ENCODE peak calls at places on chromosomes 6 and 20, in ten cellular contexts. C is cardiac muscle cell, O is left ventricle myocardium inferior, R is AG04450, G is fibroblast of pulmonary artery, H is OCI-LY7, N is heart right ventricle, B is PC-9, F is lower lobe of right lung, M is AG10803. K is an unnamed sample.

GRCh38 chr6:144265390-144265789 is 19.7 kb upstream of the UTRN start:
- DNase-seq in B (peak), O (no peak), N (no peak), G (peak), C (peak), R (no peak), M (peak), H (peak), F (no peak), K (no peak)

GRCh38 chr6:43698584-43699349 is 11.2 kb upstream of the MRPS18A start:
- DNase-seq in M (peak), N (peak), O (peak), G (peak), H (no peak), F (peak), R (no peak), C (peak), B (peak), K (peak)

GRCh38 chr20:37276494-37277252 is 12.8 kb upstream of the MANBAL start:
- DNase-seq in N (peak), H (peak), C (no peak), R (peak), M (peak), B (no peak), G (peak), F (no peak), O (peak), K (no peak)

GRCh38 chr6:5550631-5551030 is 289.3 kb downstream of the FARS2 start:
- DNase-seq in C (no peak), B (no peak), M (no peak), F (no peak), R (no peak), H (no peak), O (no peak), N (no peak), G (no peak), K (no peak)

GRCh38 chr20:13298692-13299373 is 77.8 kb downstream of the ISM1 start:
- DNase-seq in N (no peak), M (no peak), O (no peak), R (no peak), G (no peak), C (no peak), F (no peak), H (no peak), B (no peak), K (no peak)

GRCh38 chr6:131041814-131042213 is 21.2 kb downstream of the EPB41L2 start:
- DNase-seq in H (no peak), O (no peak), B (no peak), N (no peak), F (no peak), C (no peak), G (no peak), R (no peak), M (no peak), K (no peak)

GRCh38 chr6:43278524-43279078 is 19.5 kb upstream of the SLC22A7 start:
- DNase-seq in G (no peak), C (no peak), F (no peak), R (no peak), H (no peak), N (no peak), O (no peak), M (peak), B (no peak), K (no peak)

GRCh38 chr20:4730782-4731181 is 9.1 kb downstream of the PRND start:
- DNase-seq in O (no peak), M (no peak), H (no peak), R (no peak), N (no peak), G (peak), B (no peak), F (no peak), C (peak), K (no peak)

GRCh38 chr6:72363844-72364740 is 257.8 kb upstream of the KCNQ5 start:
- DNase-seq in C (no peak), M (peak), B (no peak), F (no peak), R (peak), G (peak), H (no peak), N (no peak), O (no peak), K (no peak)

GRCh38 chr20:2696646-2697045 is 4.1 kb downstream of the EBF4 start:
- DNase-seq in N (no peak), M (no peak), F (no peak), G (no peak), C (no peak), B (no peak), H (no peak), R (no peak), O (no peak), K (no peak)

GRCh38 chr6:72699142-72699541 is 77.3 kb downstream of the KCNQ5 start:
- DNase-seq in O (no peak), G (no peak), F (no peak), C (no peak), H (no peak), B (no peak), M (no peak), R (no peak), N (no peak), K (no peak)

GRCh38 chr20:25083773-25084615 is 2.1 kb upstream of the VSX1 start:
- DNase-seq in O (no peak), H (no peak), F (no peak), N (no peak), M (no peak), B (no peak), G (no peak), C (no peak), R (no peak), K (no peak)

GRCh38 chr20:846894-847278 is 13.4 kb downstream of the FAM110A start:
- DNase-seq in B (no peak), O (no peak), H (peak), F (peak), M (no peak), N (peak), C (no peak), G (no peak), R (no peak), K (no peak)

GRCh38 chr6:160837146-160837545 is 135.1 kb downstream of the PLG start:
- DNase-seq in N (no peak), M (no peak), O (no peak), R (no peak), B (no peak), C (no peak), G (no peak), F (no peak), H (no peak), K (no peak)

GRCh38 chr6:160005861-160006540 is 37.1 kb downstream of the IGF2R start:
- DNase-seq in H (no peak), R (no peak), F (peak), C (no peak), B (no peak), M (peak), G (peak), O (peak), N (peak), K (no peak)

GRCh38 chr6:79612457-79612856 is 18.7 kb upstream of the SH3BGRL2 start:
- DNase-seq in B (no peak), O (no peak), F (no peak), H (no peak), G (no peak), R (no peak), C (no peak), M (no peak), N (no peak), K (no peak)

GRCh38 chr20:50901301-50901700 is 29.9 kb downstream of the ADNP start:
- DNase-seq in F (no peak), R (no peak), G (no peak), B (no peak), O (no peak), N (no peak), M (no peak), H (no peak), C (no peak), K (no peak)

GRCh38 chr6:84263557-84263956 is 36.1 kb upstream of the CEP162 start:
- DNase-seq in F (no peak), C (no peak), G (no peak), B (no peak), R (no peak), O (no peak), N (no peak), M (no peak), H (no peak), K (no peak)

GRCh38 chr6:158991017-158991723 is 8.8 kb downstream of the RSPH3 start:
- DNase-seq in N (no peak), F (no peak), B (no peak), R (no peak), C (no peak), G (no peak), O (no peak), M (no peak), H (peak), K (no peak)

GRCh38 chr6:150541587-150541986 is 58.1 kb upstream of the PLEKHG1 start:
- DNase-seq in O (no peak), R (no peak), F (no peak), B (no peak), G (no peak), H (no peak), C (no peak), M (no peak), N (no peak), K (no peak)

GRCh38 chr20:63895886-63896135 is 885 bp downstream of the DNAJC5 start:
- DNase-seq in H (peak), O (no peak), C (no peak), B (no peak), R (no peak), M (peak), F (no peak), G (peak), N (no peak), K (no peak)

GRCh38 chr6:157666721-157667120 is 156.3 kb upstream of the SNX9 start:
- DNase-seq in O (no peak), B (no peak), H (no peak), M (no peak), N (no peak), G (no peak), C (no peak), F (no peak), R (no peak), K (no peak)

GRCh38 chr20:2692886-2693285 is 306 bp downstream of the EBF4 start:
- DNase-seq in G (no peak), R (no peak), F (no peak), O (no peak), B (no peak), C (peak), M (no peak), N (no peak), H (peak), K (no peak)

GRCh38 chr6:22910370-22910769 is 341.0 kb downstream of the HDGFL1 start:
- DNase-seq in O (no peak), M (no peak), C (no peak), F (no peak), H (no peak), R (no peak), G (no peak), B (no peak), N (no peak), K (no peak)

GRCh38 chr6:22907085-22907484 is 337.7 kb downstream of the HDGFL1 start:
- DNase-seq in M (no peak), O (no peak), F (no peak), N (no peak), H (no peak), C (no peak), B (no peak), R (no peak), G (no peak), K (no peak)

GRCh38 chr6:22904413-22904812 is 335.0 kb downstream of the HDGFL1 start:
- DNase-seq in C (no peak), F (no peak), R (no peak), M (no peak), O (no peak), G (no peak), B (no peak), N (no peak), H (no peak), K (no peak)

GRCh38 chr6:22906091-22906549 is 336.8 kb downstream of the HDGFL1 start:
- DNase-seq in M (peak), H (no peak), N (no peak), C (peak), O (no peak), B (no peak), G (peak), F (no peak), R (no peak), K (no peak)
- TF ChIP-seq CTCF in M (peak), H (no peak), N (peak), C (peak), O (peak), B (peak), G (peak), F (peak), R (peak), K (peak)

GRCh38 chr6:42142118-42142835 is at the start of gene C6orf132:
- DNase-seq in R (no peak), G (no peak), B (peak), F (peak), N (peak), M (peak), C (peak), O (no peak), H (no peak), K (no peak)

GRCh38 chr6:42140051-42140450 is 2.4 kb downstream of the C6orf132 start:
- DNase-seq in R (no peak), M (peak), O (no peak), F (peak), H (no peak), N (no peak), C (no peak), G (no peak), B (peak), K (no peak)

GRCh38 chr6:42141603-42142117 is 760 bp downstream of the C6orf132 start:
- DNase-seq in M (no peak), G (no peak), O (no peak), B (no peak), N (no peak), C (no peak), F (no peak), H (no peak), R (no peak), K (no peak)

GRCh38 chr6:42138630-42139619 is 3.5 kb downstream of the C6orf132 start:
- DNase-seq in G (no peak), B (peak), O (no peak), M (no peak), R (no peak), H (no peak), N (no peak), F (no peak), C (no peak), K (peak)

DNA sequence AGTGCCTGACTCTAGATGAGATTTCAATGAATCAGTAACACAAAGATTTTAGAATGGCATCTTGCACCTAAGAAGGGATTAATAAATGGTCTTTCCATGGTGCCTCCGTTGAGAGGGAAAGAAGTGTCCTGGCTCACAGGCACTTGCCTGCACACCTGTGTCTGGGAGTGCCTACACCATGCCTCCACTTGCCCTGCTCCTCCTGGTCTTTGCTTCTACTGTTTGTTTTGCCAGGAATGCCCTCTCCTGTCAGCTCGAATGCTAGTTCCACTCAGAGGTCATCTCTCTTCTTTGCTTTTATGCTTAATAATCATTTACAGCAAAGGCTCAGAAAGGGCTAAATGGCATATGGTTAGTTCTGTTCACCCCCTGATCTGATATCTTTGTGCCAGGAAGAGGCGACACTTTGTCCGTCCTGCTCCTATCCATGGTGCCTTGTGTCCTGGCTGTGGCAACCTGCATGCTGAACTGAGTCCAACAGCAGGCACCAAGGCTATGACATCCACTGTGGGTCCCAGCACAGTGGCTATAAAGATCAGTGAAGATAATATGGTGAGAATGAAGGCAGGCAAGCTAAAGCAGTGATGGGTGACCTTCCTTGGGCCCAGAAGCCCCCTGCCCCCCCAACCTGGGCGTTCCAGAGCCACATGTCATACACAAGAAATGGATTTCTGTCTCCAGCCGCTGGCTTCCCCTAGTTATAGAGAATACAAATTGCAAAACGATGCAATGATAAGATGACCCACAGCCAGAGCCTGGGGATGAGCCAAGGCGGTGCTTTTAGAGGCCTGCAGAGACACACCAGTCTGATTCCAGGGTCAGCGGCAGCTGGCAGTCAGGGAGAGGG is 1.4 kb downstream of the C6orf132 start:
- DNase-seq in F (no peak), R (no peak), B (no peak), G (no peak), C (no peak), H (no peak), N (no peak), O (no peak), M (peak), K (no peak)
- H3K4me3 ChIP-seq in F (peak), R (peak), B (peak), G (peak), C (no peak), H (no peak), N (no peak), O (peak), M (peak), K (peak)

GRCh38 chr6:34066284-34066571 is 79.7 kb downstream of the GRM4 start:
- DNase-seq in R (no peak), N (no peak), C (no peak), B (no peak), F (no peak), H (no peak), O (no peak), G (no peak), M (no peak), K (no peak)

GRCh38 chr6:34068462-34069044 is 77.3 kb downstream of the GRM4 start:
- DNase-seq in B (no peak), M (no peak), F (no peak), R (no peak), N (no peak), C (no peak), O (no peak), H (no peak), G (no peak), K (no peak)

GRCh38 chr6:34065470-34066283 is 80.2 kb downstream of the GRM4 start:
- DNase-seq in H (no peak), R (no peak), N (peak), C (no peak), G (no peak), B (no peak), O (peak), F (no peak), M (no peak), K (no peak)

GRCh38 chr6:34066772-34067770 is 78.8 kb downstream of the GRM4 start:
- DNase-seq in M (no peak), B (no peak), F (no peak), O (no peak), H (no peak), N (no peak), G (no peak), C (no peak), R (no peak), K (no peak)

DNA sequence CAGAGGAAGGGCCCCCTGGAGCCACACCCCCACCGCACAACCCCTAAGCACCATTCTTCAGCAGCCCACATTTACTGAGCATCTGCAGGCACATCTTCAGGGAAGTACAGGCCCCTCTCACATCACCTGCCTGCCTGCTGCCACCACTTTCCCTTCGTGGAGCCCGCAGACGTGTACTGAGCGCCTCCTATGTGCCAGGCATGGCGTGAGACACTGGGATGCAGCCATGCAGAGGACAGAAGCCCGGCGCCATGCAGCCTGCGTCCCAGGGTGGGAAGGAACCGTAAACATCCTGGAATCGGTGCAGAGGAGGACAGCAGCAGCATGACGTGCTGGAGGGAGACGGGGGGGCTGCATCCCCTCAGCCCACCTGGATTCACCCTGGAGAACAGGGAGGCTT is 78.1 kb downstream of the GRM4 start:
- DNase-seq in C (no peak), R (no peak), G (no peak), H (peak), M (no peak), F (no peak), O (no peak), N (no peak), B (no peak), K (no peak)
- TF ChIP-seq CTCF in C (no peak), R (peak), G (no peak), H (peak), M (no peak), F (no peak), O (no peak), N (no peak), B (no peak), K (peak)

DNA sequence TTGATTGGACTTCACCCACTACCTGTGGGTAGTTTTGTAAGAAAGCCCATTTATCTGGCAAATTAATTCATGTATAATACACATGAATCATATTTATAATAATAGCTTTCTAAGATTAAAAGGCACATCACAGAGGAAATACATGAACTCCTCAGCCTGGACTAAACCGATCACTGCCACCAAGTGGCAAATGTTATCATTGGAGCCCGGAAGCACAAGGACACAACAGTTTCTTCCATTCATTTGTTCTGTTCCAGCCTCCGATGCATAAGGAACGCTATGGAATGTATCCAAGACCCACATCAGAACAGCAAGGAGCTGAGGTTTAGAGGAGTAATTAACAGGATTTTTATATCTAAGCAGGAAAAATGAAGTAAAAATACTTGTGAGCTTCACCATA is 13.9 kb upstream of the IPCEF1 start:
- DNase-seq in O (no peak), G (peak), M (peak), N (no peak), F (no peak), C (peak), H (peak), R (no peak), B (no peak), K (peak)
- H3K4me3 ChIP-seq in O (no peak), G (no peak), M (no peak), N (no peak), F (no peak), C (no peak), H (no peak), R (no peak), B (no peak), K (no peak)

GRCh38 chr6:165889636-165890403 is 226.8 kb upstream of the PDE10A start:
- DNase-seq in O (no peak), F (no peak), B (no peak), R (no peak), M (peak), G (peak), C (peak), N (no peak), H (peak), K (no peak)

GRCh38 chr6:165894228-165894825 is 231.3 kb upstream of the PDE10A start:
- DNase-seq in O (no peak), H (no peak), G (no peak), N (no peak), B (no peak), M (no peak), C (no peak), F (no peak), R (no peak), K (no peak)

GRCh38 chr6:165890404-165890735 is 227.3 kb upstream of the PDE10A start:
- DNase-seq in R (no peak), F (no peak), B (no peak), C (no peak), N (no peak), M (no peak), H (no peak), O (no peak), G (no peak), K (no peak)

GRCh38 chr6:165893431-165893830 is 230.4 kb upstream of the PDE10A start:
- DNase-seq in O (no peak), G (no peak), C (no peak), F (no peak), M (no peak), H (no peak), R (no peak), N (no peak), B (no peak), K (no peak)

DNA sequence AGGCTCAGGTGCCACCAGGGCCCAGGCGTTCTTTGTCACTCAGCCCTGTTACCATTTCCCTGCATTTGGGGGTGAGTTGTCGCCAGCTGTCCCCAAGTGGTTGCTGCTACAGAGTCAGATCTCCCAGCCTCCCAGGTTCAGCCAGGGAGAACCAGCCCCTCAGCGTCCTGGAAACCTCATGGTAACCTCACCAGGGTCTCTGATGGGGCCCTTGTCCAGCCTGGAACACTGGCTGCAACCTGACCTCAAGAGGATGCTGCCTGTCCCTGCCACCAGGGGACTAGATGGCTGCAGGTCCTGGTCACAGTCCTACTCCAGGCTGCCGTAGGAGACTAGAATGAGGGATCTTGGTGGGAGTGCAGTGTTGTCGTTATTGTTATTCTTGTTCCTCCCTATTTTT is 228.3 kb upstream of the PDE10A start:
- DNase-seq in F (no peak), N (no peak), G (no peak), B (no peak), O (no peak), H (no peak), M (no peak), C (no peak), R (no peak), K (no peak)
- TF ChIP-seq CTCF in F (no peak), N (no peak), G (peak), B (no peak), O (no peak), H (no peak), M (peak), C (no peak), R (peak), K (peak)

GRCh38 chr6:11586574-11586973 is 49.0 kb downstream of the TMEM170B start:
- DNase-seq in G (peak), H (no peak), R (peak), M (peak), C (no peak), N (no peak), B (peak), O (no peak), F (no peak), K (no peak)
- H3K4me3 ChIP-seq in G (no peak), H (no peak), R (no peak), M (no peak), C (no peak), N (no peak), B (no peak), O (no peak), F (no peak), K (no peak)